ENCODE peak calls at places on chromosomes 2 and 18, in seven cellular contexts. C is stomach; O is AG09319; K is naive B cell; Z is ELF-1; I is stimulated activated CD4-positive, alpha-beta T cell treated with anti-CD3 and anti-CD28 coated beads, Interleukin-2, amount 100 ng/mL, for 24 hours; M is progenitor cell of endocrine pancreas. P is an unnamed sample.

GRCh38 chr2:173808676-173809075 is 156.5 kb downstream of the SP3 start:
- DNase-seq in O (no peak), Z (no peak), M (no peak), K (no peak), C (no peak), I (no peak), P (no peak)

GRCh38 chr18:41532344-41533086 is 422.5 kb upstream of the PIK3C3 start:
- DNase-seq in I (no peak), M (no peak), Z (peak; percentile 3), C (no peak), O (no peak), K (no peak), P (peak; percentile 16)

GRCh38 chr2:26164231-26164630 is 8.7 kb upstream of the GAREM2 start:
- DNase-seq in I (no peak), K (no peak), Z (no peak), O (no peak), M (no peak), C (no peak), P (no peak)

GRCh38 chr2:195666113-195666712 is 9.2 kb downstream of the SLC39A10 start:
- DNase-seq in M (no peak), I (no peak), C (no peak), O (no peak), K (no peak), Z (no peak), P (no peak)

GRCh38 chr2:75173746-75174145 is 25.6 kb downstream of the TACR1 start:
- DNase-seq in M (no peak), O (no peak), I (no peak), K (no peak), C (no peak), Z (peak; percentile 44), P (no peak)

GRCh38 chr2:42224422-42225067 is 55.4 kb downstream of the EML4 start:
- DNase-seq in Z (no peak), C (no peak), K (no peak), I (no peak), O (no peak), M (no peak), P (no peak)

GRCh38 chr18:46815661-46816060 is 58.8 kb upstream of the ST8SIA5 start:
- DNase-seq in Z (no peak), I (no peak), C (no peak), K (no peak), O (no peak), M (no peak), P (no peak)

GRCh38 chr2:56132138-56132537 is 51.7 kb upstream of the CCDC85A start:
- DNase-seq in M (no peak), I (no peak), K (no peak), O (no peak), Z (no peak), C (no peak), P (no peak)

GRCh38 chr2:219658861-219659260 is 31.4 kb downstream of the SLC4A3 start:
- DNase-seq in O (no peak), M (no peak), C (no peak), Z (no peak), K (no peak), I (no peak), P (no peak)

GRCh38 chr18:51622676-51623075 is 425.2 kb upstream of the MEX3C start:
- DNase-seq in I (no peak), M (no peak), Z (peak; percentile 28), K (no peak), C (no peak), O (no peak), P (no peak)

GRCh38 chr2:100957971-100958653 is 44.0 kb upstream of the RPL31 start:
- DNase-seq in K (no peak), M (no peak), O (peak; percentile 91), I (no peak), C (peak; percentile 70), Z (no peak), P (no peak)

P was measured in iPS DF 6.9.